ENCODE peak calls at places on chromosomes 3 and 15, in six cellular contexts. P is GM23248, C is HCT116, M is MM.1S, E is PC-3, U is SK-N-SH. A is an unnamed sample.

GRCh38 chr15:96585634-96586386 is 255.3 kb downstream of the NR2F2 start:
- DNase-seq in P (peak), E (peak), C (no peak), M (no peak), U (peak), A (peak)

GRCh38 chr15:69457304-69458280 is 5.0 kb downstream of the RPLP1 start:
- DNase-seq in U (no peak), E (no peak), P (no peak), M (no peak), C (no peak), A (no peak)

GRCh38 chr15:55942332-55942731 is 51.1 kb downstream of the NEDD4 start:
- DNase-seq in C (no peak), P (no peak), U (no peak), M (no peak), E (no peak), A (no peak)

GRCh38 chr3:182913889-182914288 is 66.4 kb downstream of the DCUN1D1 start:
- DNase-seq in C (no peak), P (no peak), E (peak), M (peak), U (no peak), A (no peak)

GRCh38 chr15:27853624-27854455 is 245.3 kb downstream of the OCA2 start:
- DNase-seq in U (no peak), E (no peak), P (peak), C (no peak), M (no peak), A (no peak)

GRCh38 chr15:41866263-41866703 is 27.6 kb downstream of the SPTBN5 start:
- DNase-seq in M (no peak), E (no peak), C (no peak), P (no peak), U (peak), A (peak)

GRCh38 chr3:69866988-69867720 is 127.9 kb downstream of the MITF start:
- DNase-seq in E (peak), M (no peak), C (no peak), U (no peak), P (peak), A (no peak)

GRCh38 chr15:85412956-85413854 is 32.8 kb downstream of the AKAP13 start:
- DNase-seq in U (peak), M (peak), C (peak), P (peak), E (peak), A (no peak)

GRCh38 chr3:152268501-152269422 is at the start of gene MBNL1:
- DNase-seq in C (peak), M (peak), E (peak), P (peak), U (peak), A (peak)

GRCh38 chr3:13385373-13385965 is 34.7 kb downstream of the NUP210 start:
- DNase-seq in C (no peak), M (no peak), E (no peak), P (no peak), U (no peak), A (no peak)

GRCh38 chr15:93449798-93450197 is 360.8 kb upstream of the RGMA start:
- DNase-seq in U (no peak), E (no peak), C (no peak), M (no peak), P (no peak), A (no peak)

GRCh38 chr3:45204136-45204535 is 22.0 kb downstream of the TMEM158 start:
- DNase-seq in M (no peak), U (no peak), P (peak), E (peak), C (no peak), A (no peak)

GRCh38 chr15:70111203-70112017 is 13.7 kb upstream of the TLE3 start:
- DNase-seq in P (peak), C (peak), U (peak), E (peak), M (no peak), A (peak)

GRCh38 chr3:9695322-9695721 is 8.3 kb upstream of the CPNE9 start:
- DNase-seq in C (no peak), E (no peak), P (no peak), M (no peak), U (no peak), A (peak)

GRCh38 chr3:183502782-183503181 is 52.7 kb downstream of the KLHL6 start:
- DNase-seq in M (peak), P (peak), C (no peak), U (peak), E (peak), A (no peak)

GRCh38 chr15:95763426-95763825 is 567.1 kb upstream of the NR2F2 start:
- DNase-seq in P (no peak), M (no peak), U (no peak), C (no peak), E (no peak), A (no peak)

GRCh38 chr3:77513541-77513940 is 473.6 kb downstream of the ROBO2 start:
- DNase-seq in P (peak), M (no peak), U (peak), E (no peak), C (no peak), A (no peak)

GRCh38 chr3:129238945-129239705 is 10.3 kb upstream of the COPG1 start:
- DNase-seq in M (peak), C (no peak), U (no peak), E (no peak), P (peak), A (no peak)

GRCh38 chr15:57427367-57427821 is 51.1 kb downstream of the CGNL1 start:
- DNase-seq in M (no peak), C (no peak), U (no peak), E (peak), P (peak), A (peak)

GRCh38 chr3:176512037-176512436 is 685.2 kb downstream of the TBL1XR1 start:
- DNase-seq in U (no peak), C (no peak), E (no peak), M (no peak), P (no peak), A (no peak)

GRCh38 chr3:176510097-176510496 is 687.2 kb downstream of the TBL1XR1 start:
- DNase-seq in M (no peak), P (no peak), C (no peak), E (no peak), U (no peak), A (no peak)

GRCh38 chr3:176514297-176514696 is 683.0 kb downstream of the TBL1XR1 start:
- DNase-seq in P (peak), U (no peak), E (peak), M (peak), C (peak), A (peak)

DNA sequence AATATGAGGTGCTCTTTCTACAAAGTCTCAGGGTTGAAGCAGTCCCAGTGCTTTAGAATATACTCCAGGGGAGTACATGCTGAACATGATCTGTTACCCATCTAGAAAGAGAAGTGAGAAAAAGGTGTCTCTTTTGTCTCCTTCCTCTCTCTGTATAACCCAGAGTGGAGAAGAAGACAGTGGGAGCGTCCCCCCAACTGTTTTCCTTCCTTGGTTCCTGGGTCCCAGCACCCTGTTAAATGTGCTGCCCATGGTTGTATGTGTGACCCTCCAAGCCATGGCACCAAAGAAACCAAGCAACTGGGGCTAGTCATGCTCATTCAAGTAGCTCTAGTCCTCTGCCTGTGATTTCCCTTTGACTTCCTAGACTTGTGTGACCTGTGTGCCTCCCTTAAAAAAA is 683.7 kb downstream of the TBL1XR1 start:
- DNase-seq in P (no peak), E (no peak), M (no peak), U (no peak), C (no peak), A (peak)
- TF ChIP-seq EZH2phosphoT487 in P (no peak), E (no peak), M (no peak), U (no peak), C (no peak), A (no peak)

GRCh38 chr3:187039100-187039722 is 100.1 kb downstream of the RPL39L start:
- DNase-seq in U (no peak), M (no peak), C (no peak), P (no peak), E (no peak), A (no peak)
- H3K9ac ChIP-seq in U (no peak), M (no peak), C (no peak), P (no peak), E (no peak), A (no peak)

GRCh38 chr3:100042577-100042981 is 71.7 kb downstream of the FILIP1L start:
- DNase-seq in P (peak), C (no peak), M (no peak), U (no peak), E (peak), A (no peak)
- H3K4me2 ChIP-seq in P (peak), C (no peak), M (no peak), U (peak), E (peak), A (no peak)

GRCh38 chr3:57727096-57727495 is 29.0 kb upstream of the SLMAP start:
- DNase-seq in E (no peak), C (no peak), P (peak), U (no peak), M (no peak), A (no peak)

GRCh38 chr3:57729339-57730039 is 26.6 kb upstream of the SLMAP start:
- DNase-seq in E (no peak), P (peak), M (no peak), C (no peak), U (no peak), A (no peak)

GRCh38 chr3:57731311-57731710 is 24.8 kb upstream of the SLMAP start:
- DNase-seq in U (no peak), C (no peak), E (no peak), M (no peak), P (peak), A (no peak)

DNA sequence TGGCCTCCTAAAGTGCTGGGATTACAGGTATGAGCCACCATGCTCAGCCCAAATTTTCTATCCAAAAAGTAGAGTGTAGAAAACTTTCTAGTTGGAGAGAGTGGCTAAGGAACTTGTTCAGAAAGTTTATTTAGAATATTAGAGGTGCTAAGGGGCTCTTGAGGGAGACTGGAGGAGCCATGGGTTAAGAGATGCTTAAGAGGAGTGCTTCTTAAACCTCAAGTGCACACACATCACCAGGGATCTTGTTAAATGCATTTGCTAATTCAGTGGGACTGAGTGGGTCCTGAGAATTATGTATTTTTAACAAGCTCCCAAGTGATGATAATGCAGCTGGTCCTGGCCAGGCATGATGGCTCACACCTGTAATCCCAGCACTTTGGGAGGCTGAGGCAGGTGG is 29.7 kb upstream of the SLMAP start:
- DNase-seq in E (no peak), U (no peak), P (no peak), M (no peak), C (no peak), A (no peak)
- TF ChIP-seq EZH2phosphoT487 in E (no peak), U (no peak), P (no peak), M (no peak), C (no peak), A (no peak)

GRCh38 chr15:31340591-31340990 is 14.0 kb downstream of the KLF13 start:
- DNase-seq in U (no peak), E (no peak), C (no peak), P (no peak), M (no peak), A (no peak)

GRCh38 chr15:31341036-31341435 is 14.4 kb downstream of the KLF13 start:
- DNase-seq in U (no peak), C (no peak), P (no peak), E (no peak), M (no peak), A (no peak)

GRCh38 chr15:31342781-31343626 is 16.4 kb downstream of the KLF13 start:
- DNase-seq in E (no peak), M (no peak), P (no peak), C (no peak), U (peak), A (peak)

GRCh38 chr15:31342381-31342780 is 15.7 kb downstream of the KLF13 start:
- DNase-seq in U (no peak), M (no peak), P (no peak), C (no peak), E (no peak), A (no peak)

GRCh38 chr15:31341501-31342195 is 15.0 kb downstream of the KLF13 start:
- DNase-seq in C (no peak), U (no peak), M (no peak), E (no peak), P (no peak), A (no peak)
- H3K9ac ChIP-seq in C (no peak), U (no peak), M (no peak), E (no peak), P (no peak), A (no peak)

DNA sequence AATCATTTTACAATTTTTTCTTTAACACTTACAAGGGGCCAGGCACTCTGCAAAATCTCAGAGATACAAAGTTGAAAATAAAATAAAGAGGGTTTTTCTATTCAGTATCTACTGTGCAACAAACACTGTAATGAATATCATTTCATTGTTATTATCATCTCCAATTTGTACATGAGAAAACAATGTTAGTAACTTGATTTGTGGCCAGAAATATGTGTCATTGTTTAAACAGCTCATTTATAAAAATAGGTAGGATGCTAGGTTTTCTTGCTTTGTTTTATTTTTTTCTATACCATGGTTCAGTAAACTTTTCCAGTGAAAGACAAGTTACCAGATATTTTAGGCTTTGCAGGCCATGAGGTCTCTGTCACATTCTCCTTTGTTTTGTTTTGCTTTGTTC is 318.1 kb upstream of the UBE2E2 start:
- DNase-seq in P (no peak), C (no peak), E (peak), M (no peak), U (no peak), A (no peak)
- H3K4me2 ChIP-seq in P (no peak), C (no peak), E (no peak), M (no peak), U (no peak), A (no peak)

DNA sequence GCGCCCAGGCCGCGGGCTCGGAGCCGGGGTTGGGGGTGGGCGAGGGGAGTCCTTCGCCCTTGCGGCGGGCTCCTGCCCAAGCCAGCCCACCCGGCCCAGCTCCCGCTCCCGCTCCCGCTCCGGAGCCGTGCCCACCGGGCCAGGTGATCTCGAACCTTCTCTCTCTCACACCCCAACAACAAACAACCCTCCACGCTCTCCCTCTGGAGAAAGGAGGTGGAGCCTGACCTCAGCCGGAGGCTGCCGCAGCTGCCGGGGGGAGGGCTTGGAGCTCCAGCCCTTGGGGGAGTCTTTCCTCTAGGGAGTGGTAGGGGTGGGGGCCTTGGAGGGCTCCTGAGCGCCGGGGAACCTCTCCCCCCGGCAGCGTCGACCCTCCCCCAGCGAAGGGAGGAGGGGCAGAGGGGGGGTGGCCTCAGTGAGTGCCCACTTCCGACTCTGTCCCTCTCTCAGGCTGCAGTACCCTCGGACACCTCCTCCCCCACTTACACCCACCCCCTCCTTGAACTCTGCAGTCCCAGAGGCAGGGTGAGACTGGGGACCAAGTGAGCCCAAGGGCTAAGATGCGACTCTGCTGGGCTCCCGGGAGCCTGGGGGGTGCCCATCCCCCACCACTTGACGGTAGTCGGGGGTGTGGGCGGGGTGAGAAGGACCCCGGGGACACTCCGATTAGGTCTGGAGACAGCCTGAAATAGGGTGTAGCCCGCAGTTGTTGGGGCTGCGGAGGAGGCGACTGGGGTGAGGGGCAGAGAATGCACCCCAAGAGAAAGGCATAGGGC is 4.4 kb upstream of the BAHD1 start:
- DNase-seq in M (no peak), P (peak), C (no peak), E (no peak), U (peak), A (peak)
- TF ChIP-seq EZH2phosphoT487 in M (no peak), P (no peak), C (no peak), E (no peak), U (no peak), A (no peak)

GRCh38 chr3:189813652-189814245 is 182.6 kb downstream of the TP63 start:
- DNase-seq in E (no peak), M (no peak), C (no peak), P (no peak), U (no peak), A (peak)
- H3K9ac ChIP-seq in E (no peak), M (no peak), C (no peak), P (no peak), U (no peak), A (no peak)

A was measured in neural progenitor cell.